ENCODE peak calls at places on chromosome 3, in ten cellular contexts. I, T, K, J, X, L, S, R, U and N are unnamed samples.

GRCh38 chr3:25693238-25693637 is 28.5 kb upstream of the TOP2B start:
- DNase-seq in I (no peak), T (no peak), K (no peak), J (no peak), X (no peak), L (no peak), S (no peak), R (no peak), U (no peak), N (no peak)

GRCh38 chr3:108879915-108880314 is 57.3 kb downstream of the TRAT1 start:
- DNase-seq in I (no peak), T (no peak), K (no peak), J (no peak), X (no peak), L (no peak), S (peak; percentile 69), R (no peak), U (no peak), N (no peak)

GRCh38 chr3:197380786-197381185 is 82.4 kb upstream of the DLG1 start:
- DNase-seq in I (peak; percentile 2), T (peak; percentile 20), K (no peak), J (no peak), X (no peak), L (no peak), S (no peak), R (no peak), U (no peak), N (no peak)

GRCh38 chr3:129616713-129617112 is 10.2 kb upstream of the PLXND1 start:
- DNase-seq in I (no peak), T (peak; percentile 78), K (no peak), J (no peak), X (no peak), L (no peak), S (no peak), R (no peak), U (no peak), N (no peak)

GRCh38 chr3:36813320-36813719 is 49.0 kb upstream of the DCLK3 start:
- DNase-seq in I (no peak), T (no peak), K (no peak), J (no peak), X (no peak), L (no peak), S (no peak), R (no peak), U (no peak), N (no peak)

GRCh38 chr3:32626650-32627049 is 56.0 kb upstream of the DYNC1LI1 start:
- DNase-seq in I (no peak), T (no peak), K (no peak), J (no peak), X (no peak), L (no peak), S (no peak), R (no peak), U (no peak), N (no peak)

GRCh38 chr3:127794402-127794801 is 27.9 kb downstream of the MGLL start:
- DNase-seq in I (no peak), T (no peak), K (no peak), J (no peak), X (no peak), L (no peak), S (no peak), R (no peak), U (no peak), N (no peak)

GRCh38 chr3:103403191-103403590 is 968.4 kb downstream of the ZPLD1 start:
- DNase-seq in I (no peak), T (no peak), K (no peak), J (no peak), X (no peak), L (no peak), S (no peak), R (no peak), U (no peak), N (no peak)

GRCh38 chr3:9036327-9037112 is 73.2 kb upstream of the RAD18 start:
- DNase-seq in I (peak; percentile 54), T (peak; percentile 83), K (peak; percentile 57), J (no peak), X (no peak), L (peak; percentile 6), S (no peak), R (no peak), U (peak; percentile 81), N (no peak)

GRCh38 chr3:194994551-194994981 is 276.4 kb downstream of the XXYLT1 start:
- DNase-seq in I (no peak), T (peak; percentile 48), K (no peak), J (no peak), X (no peak), L (no peak), S (peak; percentile 32), R (no peak), U (no peak), N (no peak)

GRCh38 chr3:113287111-113287817 is 75.9 kb downstream of the BOC start:
- DNase-seq in I (no peak), T (no peak), K (no peak), J (peak; percentile 56), X (no peak), L (no peak), S (no peak), R (no peak), U (no peak), N (no peak)

GRCh38 chr3:15633159-15633558 is 31.6 kb downstream of the BTD start:
- DNase-seq in I (no peak), T (no peak), K (no peak), J (no peak), X (no peak), L (no peak), S (no peak), R (no peak), U (no peak), N (no peak)

GRCh38 chr3:5205165-5205941 is 17.8 kb downstream of the EDEM1 start:
- DNase-seq in I (no peak), T (no peak), K (no peak), J (no peak), X (no peak), L (no peak), S (no peak), R (no peak), U (no peak), N (no peak)

GRCh38 chr3:66110840-66111239 is 72.1 kb upstream of the MAGI1 start:
- DNase-seq in I (no peak), T (no peak), K (no peak), J (no peak), X (no peak), L (no peak), S (peak; percentile 62), R (no peak), U (no peak), N (no peak)

GRCh38 chr3:15983232-15983631 is 185.5 kb upstream of the ANKRD28 start:
- DNase-seq in I (peak; percentile 24), T (no peak), K (no peak), J (no peak), X (no peak), L (no peak), S (no peak), R (no peak), U (no peak), N (no peak)

GRCh38 chr3:106299300-106300098 is 430.7 kb upstream of the CBLB start:
- DNase-seq in I (no peak), T (no peak), K (no peak), J (no peak), X (no peak), L (no peak), S (no peak), R (no peak), U (no peak), N (no peak)

GRCh38 chr3:38136272-38136806 is 588 bp downstream of the ACAA1 start:
- DNase-seq in I (peak; percentile 59), T (no peak), K (no peak), J (no peak), X (peak; percentile 30), L (no peak), S (no peak), R (no peak), U (no peak), N (no peak)

GRCh38 chr3:22939349-22939748 is 263.8 kb upstream of the UBE2E2 start:
- DNase-seq in I (no peak), T (no peak), K (no peak), J (no peak), X (no peak), L (no peak), S (no peak), R (no peak), U (no peak), N (no peak)

GRCh38 chr3:195236801-195237570 is 34.0 kb downstream of the XXYLT1 start:
- DNase-seq in I (no peak), T (peak; percentile 32), K (peak; percentile 3), J (no peak), X (no peak), L (no peak), S (peak; percentile 11), R (no peak), U (no peak), N (no peak)

DNA sequence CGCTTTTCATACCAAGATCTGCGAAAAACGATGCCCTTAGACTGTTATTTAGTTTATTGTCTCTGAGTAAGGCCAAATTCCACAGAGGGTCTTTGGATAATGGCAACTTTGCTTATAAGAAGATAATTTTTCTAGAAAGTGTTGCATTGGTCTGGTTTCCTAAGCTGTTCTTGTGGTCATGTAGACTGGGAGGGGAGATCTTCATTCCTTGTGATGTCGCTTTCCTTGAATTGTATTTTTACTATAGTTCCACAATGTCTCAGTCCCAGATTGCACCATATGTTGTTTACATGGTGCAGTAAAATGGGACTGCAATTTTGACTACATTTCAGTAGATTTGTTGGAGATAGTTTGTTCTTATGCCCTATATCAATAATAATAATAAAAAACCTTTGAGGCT is 28.8 kb upstream of the ST3GAL6 start:
- DNase-seq in I (no peak), T (no peak), K (no peak), J (no peak), X (no peak), L (no peak), S (no peak), R (no peak), U (no peak), N (no peak)
- H3K9me3 ChIP-seq in I (no peaks in the 10 kb centered on the region), T (no peaks in the 10 kb centered on the region), K (no peaks in the 10 kb centered on the region), J (no peaks in the 10 kb centered on the region), X (no peaks in the 10 kb centered on the region), L (no peaks in the 10 kb centered on the region), S (no peaks in the 10 kb centered on the region), R (no peaks in the 10 kb centered on the region), U (no peaks in the 10 kb centered on the region), N (no peaks in the 10 kb centered on the region)

GRCh38 chr3:82378370-82378769 is 616.9 kb upstream of the GBE1 start:
- DNase-seq in I (no peak), T (no peak), K (no peak), J (no peak), X (no peak), L (no peak), S (no peak), R (no peak), U (no peak), N (no peak)
- H3K9me3 ChIP-seq in I (no peaks in the 10 kb centered on the region), T (no peaks in the 10 kb centered on the region), K (no peaks in the 10 kb centered on the region), J (peaks cover 4% of the 10 kb centered on the region), X (peaks cover 10% of the 10 kb centered on the region), L (no peaks in the 10 kb centered on the region), S (peaks cover 48% of the 10 kb centered on the region), R (peaks cover 22% of the 10 kb centered on the region), U (peaks cover 2% of the 10 kb centered on the region), N (no peaks in the 10 kb centered on the region)

GRCh38 chr3:177453087-177453844 is 256.0 kb upstream of the TBL1XR1 start:
- DNase-seq in I (no peak), T (no peak), K (no peak), J (no peak), X (no peak), L (no peak), S (no peak), R (no peak), U (no peak), N (no peak)
- H3K9me3 ChIP-seq in I (no peaks in the 10 kb centered on the region), T (peaks cover 8% of the 10 kb centered on the region), K (no peaks in the 10 kb centered on the region), J (peaks cover 9% of the 10 kb centered on the region), X (no peaks in the 10 kb centered on the region), L (no peaks in the 10 kb centered on the region), S (peaks cover 14% of the 10 kb centered on the region), R (peaks cover 10% of the 10 kb centered on the region), U (no peaks in the 10 kb centered on the region), N (peaks cover 2% of the 10 kb centered on the region)

GRCh38 chr3:43043071-43043766 is 62.7 kb downstream of the POMGNT2 start:
- DNase-seq in I (no peak), T (no peak), K (no peak), J (no peak), X (no peak), L (no peak), S (no peak), R (no peak), U (no peak), N (no peak)
- H3K9me3 ChIP-seq in I (no peaks in the 10 kb centered on the region), T (peaks cover 15% of the 10 kb centered on the region), K (no peaks in the 10 kb centered on the region), J (no peaks in the 10 kb centered on the region), X (no peaks in the 10 kb centered on the region), L (peaks cover 16% of the 10 kb centered on the region), S (peaks cover 43% of the 10 kb centered on the region), R (peaks cover 31% of the 10 kb centered on the region), U (peaks cover 5% of the 10 kb centered on the region), N (no peaks in the 10 kb centered on the region)